ENCODE peak calls at places on chromosomes 1 and 21, in nine cellular contexts. H, B, S, Q, T, Y, L, O and J are unnamed samples.

GRCh38 chr1:232872738-232873137 is 67.5 kb downstream of the MAP10 start:
- DNase-seq in H (no peak), B (no peak), S (no peak), Q (no peak), T (no peak), Y (no peak), L (no peak), O (no peak), J (no peak)

GRCh38 chr21:15122241-15122640 is 57.4 kb upstream of the NRIP1 start:
- DNase-seq in H (no peak), B (peak), S (no peak), Q (no peak), T (no peak), Y (no peak), L (no peak), O (no peak), J (peak)

GRCh38 chr1:67980028-67980427 is 70.4 kb downstream of the DIRAS3 start:
- DNase-seq in H (no peak), B (no peak), S (no peak), Q (no peak), T (no peak), Y (no peak), L (no peak), O (no peak), J (no peak)

GRCh38 chr1:67313934-67314671 is 6.4 kb downstream of the IL12RB2 start:
- DNase-seq in H (no peak), B (no peak), S (no peak), Q (no peak), T (no peak), Y (no peak), L (no peak), O (no peak), J (no peak)

GRCh38 chr21:16194851-16195251 is 465.1 kb downstream of the USP25 start:
- DNase-seq in H (no peak), B (no peak), S (no peak), Q (no peak), T (no peak), Y (no peak), L (no peak), O (no peak), J (no peak)

GRCh38 chr1:203325004-203325417 is 19.7 kb downstream of the BTG2 start:
- DNase-seq in H (peak), B (peak), S (no peak), Q (no peak), T (peak), Y (peak), L (no peak), O (peak), J (peak)

GRCh38 chr1:222940903-222941302 is 126.1 kb downstream of the DISP1 start:
- DNase-seq in H (no peak), B (peak), S (no peak), Q (no peak), T (no peak), Y (no peak), L (no peak), O (no peak), J (no peak)

GRCh38 chr1:192703283-192704206 is 67.6 kb downstream of the RGS13 start:
- DNase-seq in H (no peak), B (no peak), S (no peak), Q (no peak), T (no peak), Y (no peak), L (no peak), O (no peak), J (no peak)

GRCh38 chr1:93607814-93608187 is 73.8 kb downstream of the BCAR3 start:
- DNase-seq in H (no peak), B (no peak), S (no peak), Q (no peak), T (no peak), Y (no peak), L (no peak), O (no peak), J (no peak)

GRCh38 chr1:247077768-247078314 is 770 bp downstream of the ZNF670 start:
- DNase-seq in H (peak), B (peak), S (no peak), Q (no peak), T (no peak), Y (no peak), L (no peak), O (no peak), J (no peak)

GRCh38 chr21:19998450-19998849 is 999.8 kb upstream of the NCAM2 start:
- DNase-seq in H (no peak), B (no peak), S (no peak), Q (no peak), T (no peak), Y (no peak), L (no peak), O (no peak), J (no peak)

GRCh38 chr1:240649733-240650700 is 38.1 kb upstream of the GREM2 start:
- DNase-seq in H (no peak), B (no peak), S (no peak), Q (no peak), T (no peak), Y (no peak), L (no peak), O (no peak), J (no peak)

GRCh38 chr1:56081151-56081550 is 498.2 kb downstream of the PLPP3 start:
- DNase-seq in H (no peak), B (no peak), S (peak), Q (no peak), T (no peak), Y (no peak), L (no peak), O (no peak), J (no peak)

GRCh38 chr1:213598263-213598662 is 389.5 kb upstream of the PROX1 start:
- DNase-seq in H (no peak), B (no peak), S (no peak), Q (no peak), T (no peak), Y (no peak), L (no peak), O (no peak), J (no peak)

GRCh38 chr1:14718476-14718875 is 120.0 kb downstream of the KAZN start:
- DNase-seq in H (no peak), B (no peak), S (no peak), Q (peak), T (no peak), Y (no peak), L (no peak), O (no peak), J (no peak)

GRCh38 chr1:225554216-225554812 is 98.6 kb downstream of the ENAH start:
- DNase-seq in H (peak), B (peak), S (no peak), Q (peak), T (no peak), Y (peak), L (peak), O (no peak), J (peak)

GRCh38 chr21:46605759-46606426 is 1.0 kb upstream of the S100B start:
- DNase-seq in H (peak), B (no peak), S (no peak), Q (no peak), T (no peak), Y (no peak), L (no peak), O (no peak), J (no peak)

GRCh38 chr1:94316183-94316582 is 78.8 kb upstream of the ARHGAP29 start:
- DNase-seq in H (no peak), B (no peak), S (no peak), Q (no peak), T (no peak), Y (no peak), L (no peak), O (no peak), J (no peak)

GRCh38 chr1:86970938-86971337 is 56.5 kb downstream of the HS2ST1 start:
- DNase-seq in H (no peak), B (no peak), S (no peak), Q (no peak), T (no peak), Y (no peak), L (no peak), O (no peak), J (no peak)

GRCh38 chr1:90550616-90551406 is 166.3 kb downstream of the BARHL2 start:
- DNase-seq in H (no peak), B (peak), S (no peak), Q (peak), T (no peak), Y (no peak), L (no peak), O (no peak), J (no peak)

GRCh38 chr1:234597894-234598293 is 12.1 kb downstream of the IRF2BP2 start:
- DNase-seq in H (peak), B (peak), S (no peak), Q (peak), T (peak), Y (no peak), L (no peak), O (no peak), J (no peak)

GRCh38 chr21:42193131-42193671 is 25.7 kb upstream of the ABCG1 start:
- DNase-seq in H (peak), B (no peak), S (no peak), Q (no peak), T (no peak), Y (no peak), L (no peak), O (no peak), J (no peak)

GRCh38 chr1:238648756-238649155 is 737.6 kb upstream of the CHRM3 start:
- DNase-seq in H (no peak), B (no peak), S (no peak), Q (no peak), T (no peak), Y (no peak), L (no peak), O (no peak), J (peak)

GRCh38 chr1:17118706-17119075 is 560 bp downstream of the PADI2 start:
- DNase-seq in H (no peak), B (no peak), S (no peak), Q (no peak), T (peak), Y (no peak), L (no peak), O (no peak), J (no peak)

GRCh38 chr1:245698860-245699259 is 544.1 kb downstream of the KIF26B start:
- DNase-seq in H (no peak), B (no peak), S (no peak), Q (no peak), T (peak), Y (peak), L (no peak), O (no peak), J (no peak)

GRCh38 chr1:151568626-151569088 is 28.5 kb downstream of the TUFT1 start:
- DNase-seq in H (peak), B (no peak), S (no peak), Q (peak), T (no peak), Y (no peak), L (no peak), O (no peak), J (no peak)

GRCh38 chr1:42114229-42114628 is 39.0 kb upstream of the GUCA2B start:
- DNase-seq in H (no peak), B (no peak), S (no peak), Q (no peak), T (no peak), Y (no peak), L (no peak), O (no peak), J (no peak)

GRCh38 chr1:240027059-240027462 is 64.6 kb upstream of the FMN2 start:
- DNase-seq in H (no peak), B (peak), S (peak), Q (peak), T (no peak), Y (peak), L (peak), O (peak), J (peak)

GRCh38 chr1:202162049-202162417 is 1.6 kb upstream of the PTPN7 start:
- DNase-seq in H (no peak), B (no peak), S (no peak), Q (no peak), T (peak), Y (no peak), L (no peak), O (no peak), J (no peak)

GRCh38 chr1:25971044-25971881 is 26.6 kb downstream of the PAFAH2 start:
- DNase-seq in H (peak), B (no peak), S (no peak), Q (no peak), T (no peak), Y (no peak), L (no peak), O (no peak), J (no peak)

GRCh38 chr1:14915356-14916054 is 238.0 kb upstream of the TMEM51 start:
- DNase-seq in H (no peak), B (peak), S (peak), Q (peak), T (peak), Y (peak), L (no peak), O (peak), J (no peak)

GRCh38 chr1:204225841-204226745 is 12.3 kb upstream of the GOLT1A start:
- DNase-seq in H (no peak), B (no peak), S (no peak), Q (no peak), T (no peak), Y (no peak), L (no peak), O (no peak), J (no peak)

GRCh38 chr1:213905315-213905714 is 82.5 kb upstream of the PROX1 start:
- DNase-seq in H (no peak), B (no peak), S (no peak), Q (peak), T (no peak), Y (peak), L (no peak), O (no peak), J (no peak)

GRCh38 chr1:21936366-21937031 is 611 bp downstream of the HSPG2 start:
- DNase-seq in H (no peak), B (no peak), S (no peak), Q (no peak), T (no peak), Y (no peak), L (no peak), O (no peak), J (no peak)